ENCODE peak calls at places on chromosomes 7 and 10, in six cellular contexts. One of them, this sample, is unnamed.
A peak's percentile ranks its signal among the peaks of the same experiment; 100 is the strongest.

GRCh38 chr10:11875499-11876281 is 52.5 kb downstream of the PROSER2 start:
- DNase-seq in stomach: peak; percentile 96
- DNase-seq in heart right ventricle: peak; percentile 73
- DNase-seq in IMR-90: peak; percentile 87
- DNase-seq in keratinocyte: peak; percentile 87
- DNase-seq in upper lobe of right lung: peak; percentile 93
- DNase-seq in this sample: no peak

GRCh38 chr10:124043310-124044142 is 49.9 kb downstream of the CHST15 start:
- DNase-seq in upper lobe of right lung: no peak
- DNase-seq in IMR-90: no peak
- DNase-seq in stomach: no peak
- DNase-seq in heart right ventricle: no peak
- DNase-seq in keratinocyte: no peak
- DNase-seq in this sample: no peak

GRCh38 chr7:141158562-141158961 is 84.7 kb downstream of the TMEM178B start:
- DNase-seq in IMR-90: peak; percentile 94
- DNase-seq in heart right ventricle: no peak
- DNase-seq in stomach: no peak
- DNase-seq in keratinocyte: no peak
- DNase-seq in upper lobe of right lung: no peak
- DNase-seq in this sample: peak; percentile 90

GRCh38 chr7:2120841-2121830 is 111.6 kb downstream of the MAD1L1 start:
- DNase-seq in IMR-90: no peak
- DNase-seq in keratinocyte: no peak
- DNase-seq in upper lobe of right lung: no peak
- DNase-seq in stomach: peak; percentile 43
- DNase-seq in heart right ventricle: no peak
- DNase-seq in this sample: no peak

GRCh38 chr7:12028508-12028907 is 182.6 kb upstream of the TMEM106B start:
- DNase-seq in stomach: no peak
- DNase-seq in upper lobe of right lung: no peak
- DNase-seq in IMR-90: peak; percentile 64
- DNase-seq in keratinocyte: no peak
- DNase-seq in heart right ventricle: no peak
- DNase-seq in this sample: no peak

GRCh38 chr10:46094931-46095755 is 49.1 kb upstream of the MSMB start:
- DNase-seq in IMR-90: no peak
- DNase-seq in heart right ventricle: no peak
- DNase-seq in stomach: no peak
- DNase-seq in keratinocyte: no peak
- DNase-seq in upper lobe of right lung: no peak
- DNase-seq in this sample: peak; percentile 91

GRCh38 chr10:81179805-81180452 is 642.2 kb downstream of the SH2D4B start:
- DNase-seq in heart right ventricle: no peak
- DNase-seq in stomach: no peak
- DNase-seq in IMR-90: peak; percentile 2
- DNase-seq in keratinocyte: no peak
- DNase-seq in upper lobe of right lung: no peak
- DNase-seq in this sample: no peak

GRCh38 chr10:115761166-115761565 is 511.8 kb downstream of the GFRA1 start:
- DNase-seq in keratinocyte: no peak
- DNase-seq in stomach: no peak
- DNase-seq in heart right ventricle: no peak
- DNase-seq in IMR-90: no peak
- DNase-seq in upper lobe of right lung: no peak
- DNase-seq in this sample: no peak

GRCh38 chr10:103855424-103855823 is at the start of gene SH3PXD2A:
- DNase-seq in keratinocyte: no peak
- DNase-seq in upper lobe of right lung: peak; percentile 74
- DNase-seq in stomach: no peak
- DNase-seq in heart right ventricle: peak; percentile 58
- DNase-seq in IMR-90: no peak
- DNase-seq in this sample: no peak

GRCh38 chr7:50632561-50633413 is 67.6 kb upstream of the DDC start:
- DNase-seq in stomach: peak; percentile 62
- DNase-seq in keratinocyte: no peak
- DNase-seq in upper lobe of right lung: peak; percentile 66
- DNase-seq in heart right ventricle: no peak
- DNase-seq in IMR-90: peak; percentile 50
- DNase-seq in this sample: no peak

GRCh38 chr7:84207025-84207424 is 12.4 kb upstream of the SEMA3A start:
- DNase-seq in keratinocyte: no peak
- DNase-seq in IMR-90: no peak
- DNase-seq in stomach: no peak
- DNase-seq in upper lobe of right lung: no peak
- DNase-seq in heart right ventricle: no peak
- DNase-seq in this sample: no peak

GRCh38 chr10:110355922-110356627 is 51.4 kb upstream of the SMNDC1 start:
- DNase-seq in stomach: no peak
- DNase-seq in IMR-90: no peak
- DNase-seq in upper lobe of right lung: no peak
- DNase-seq in heart right ventricle: no peak
- DNase-seq in keratinocyte: no peak
- DNase-seq in this sample: no peak

GRCh38 chr10:78318305-78318704 is 284.6 kb downstream of the RPS24 start:
- DNase-seq in IMR-90: no peak
- DNase-seq in upper lobe of right lung: no peak
- DNase-seq in keratinocyte: no peak
- DNase-seq in stomach: no peak
- DNase-seq in heart right ventricle: no peak
- DNase-seq in this sample: peak; percentile 45

GRCh38 chr7:78020131-78020873 is 221.7 kb downstream of the PHTF2 start:
- DNase-seq in IMR-90: peak; percentile 91
- DNase-seq in keratinocyte: peak; percentile 17
- DNase-seq in heart right ventricle: no peak
- DNase-seq in upper lobe of right lung: no peak
- DNase-seq in stomach: peak; percentile 61
- DNase-seq in this sample: no peak

GRCh38 chr10:24483701-24484100 is 240.0 kb downstream of the ARHGAP21 start:
- DNase-seq in keratinocyte: peak; percentile 77
- DNase-seq in heart right ventricle: no peak
- DNase-seq in stomach: peak; percentile 81
- DNase-seq in upper lobe of right lung: peak; percentile 77
- DNase-seq in IMR-90: peak; percentile 28
- DNase-seq in this sample: no peak

GRCh38 chr10:87656431-87657072 is 3.1 kb upstream of the PAPSS2 start:
- DNase-seq in upper lobe of right lung: no peak
- DNase-seq in IMR-90: peak; percentile 52
- DNase-seq in stomach: no peak
- DNase-seq in heart right ventricle: no peak
- DNase-seq in keratinocyte: no peak
- DNase-seq in this sample: no peak

GRCh38 chr7:27202018-27202740 is 2.3 kb upstream of the HOXA13 start:
- DNase-seq in upper lobe of right lung: no peak
- DNase-seq in IMR-90: no peak
- DNase-seq in keratinocyte: no peak
- DNase-seq in heart right ventricle: no peak
- DNase-seq in stomach: no peak
- DNase-seq in this sample: no peak

GRCh38 chr7:27203964-27204594 is 4.2 kb upstream of the HOXA13 start:
- DNase-seq in keratinocyte: no peak
- DNase-seq in heart right ventricle: no peak
- DNase-seq in IMR-90: no peak
- DNase-seq in stomach: no peak
- DNase-seq in upper lobe of right lung: no peak
- DNase-seq in this sample: no peak

GRCh38 chr7:27204851-27205322 is 5.0 kb upstream of the HOXA13 start:
- DNase-seq in stomach: no peak
- DNase-seq in heart right ventricle: no peak
- DNase-seq in upper lobe of right lung: peak; percentile 64
- DNase-seq in keratinocyte: no peak
- DNase-seq in IMR-90: no peak
- DNase-seq in this sample: no peak

GRCh38 chr7:27202741-27203134 is 2.8 kb upstream of the HOXA13 start:
- DNase-seq in upper lobe of right lung: no peak
- DNase-seq in stomach: no peak
- DNase-seq in heart right ventricle: no peak
- DNase-seq in keratinocyte: no peak
- DNase-seq in IMR-90: no peak
- DNase-seq in this sample: no peak

GRCh38 chr7:27203378-27203953 is 3.6 kb upstream of the HOXA13 start:
- DNase-seq in IMR-90: no peak
- DNase-seq in upper lobe of right lung: no peak
- DNase-seq in heart right ventricle: no peak
- DNase-seq in keratinocyte: no peak
- DNase-seq in stomach: no peak
- DNase-seq in this sample: no peak
- H3K4me1 ChIP-seq in IMR-90: peaks cover 2% of the 10 kb centered on the region
- H3K4me1 ChIP-seq in upper lobe of right lung: peaks cover 24% of the 10 kb centered on the region
- H3K4me1 ChIP-seq in heart right ventricle: peaks cover 24% of the 10 kb centered on the region
- H3K4me1 ChIP-seq in keratinocyte: peaks cover 7% of the 10 kb centered on the region
- H3K4me1 ChIP-seq in stomach: peaks cover 39% of the 10 kb centered on the region
- H3K4me1 ChIP-seq in this sample: peaks cover 49% of the 10 kb centered on the region

GRCh38 chr10:114504769-114505579 is 100.7 kb upstream of the AFAP1L2 start:
- DNase-seq in heart right ventricle: no peak
- DNase-seq in upper lobe of right lung: no peak
- DNase-seq in keratinocyte: no peak
- DNase-seq in stomach: peak; percentile 61
- DNase-seq in IMR-90: peak; percentile 91
- DNase-seq in this sample: no peak
- H3K4me1 ChIP-seq in heart right ventricle: peaks cover 71% of the 10 kb centered on the region
- H3K4me1 ChIP-seq in upper lobe of right lung: peaks cover 43% of the 10 kb centered on the region
- H3K4me1 ChIP-seq in keratinocyte: peaks cover 30% of the 10 kb centered on the region
- H3K4me1 ChIP-seq in stomach: peaks cover 45% of the 10 kb centered on the region
- H3K4me1 ChIP-seq in IMR-90: peaks cover 2% of the 10 kb centered on the region
- H3K4me1 ChIP-seq in this sample: peaks cover 72% of the 10 kb centered on the region

GRCh38 chr10:43885842-43886241 is 237.2 kb upstream of the ZNF32 start:
- DNase-seq in heart right ventricle: no peak
- DNase-seq in keratinocyte: no peak
- DNase-seq in IMR-90: no peak
- DNase-seq in stomach: no peak
- DNase-seq in upper lobe of right lung: no peak
- DNase-seq in this sample: peak; percentile 26

GRCh38 chr10:43888551-43888950 is 239.9 kb upstream of the ZNF32 start:
- DNase-seq in stomach: no peak
- DNase-seq in upper lobe of right lung: no peak
- DNase-seq in heart right ventricle: no peak
- DNase-seq in IMR-90: peak; percentile 95
- DNase-seq in keratinocyte: no peak
- DNase-seq in this sample: no peak

GRCh38 chr10:43891241-43891640 is 242.6 kb upstream of the ZNF32 start:
- DNase-seq in stomach: no peak
- DNase-seq in heart right ventricle: no peak
- DNase-seq in upper lobe of right lung: no peak
- DNase-seq in IMR-90: no peak
- DNase-seq in keratinocyte: no peak
- DNase-seq in this sample: no peak

GRCh38 chr10:43892062-43892765 is 243.5 kb upstream of the ZNF32 start:
- DNase-seq in upper lobe of right lung: no peak
- DNase-seq in IMR-90: peak; percentile 50
- DNase-seq in keratinocyte: no peak
- DNase-seq in heart right ventricle: no peak
- DNase-seq in stomach: no peak
- DNase-seq in this sample: peak; percentile 90

DNA sequence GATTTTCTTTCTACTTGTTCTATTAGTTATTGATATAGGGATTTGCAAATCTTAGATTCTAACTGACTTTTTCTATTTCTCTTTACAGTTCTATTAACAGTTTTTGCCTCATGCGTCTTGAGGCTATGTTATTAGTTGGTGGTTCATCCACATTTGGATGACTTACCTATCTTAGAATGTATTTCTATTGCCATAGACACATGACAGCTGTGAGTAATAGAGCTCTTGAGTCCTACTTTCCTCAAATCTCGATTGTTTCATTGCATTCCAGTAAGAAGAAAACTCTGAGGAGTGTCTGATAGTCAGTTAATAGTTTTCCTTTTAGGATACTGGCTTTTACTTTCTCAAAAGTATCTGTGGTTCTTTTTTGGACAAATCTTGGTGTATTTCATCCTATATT is 241.4 kb upstream of the ZNF32 start:
- DNase-seq in IMR-90: peak; percentile 61
- DNase-seq in heart right ventricle: no peak
- DNase-seq in upper lobe of right lung: no peak
- DNase-seq in stomach: no peak
- DNase-seq in keratinocyte: no peak
- DNase-seq in this sample: no peak
- H3K4me1 ChIP-seq in IMR-90: peaks cover 16% of the 10 kb centered on the region
- H3K4me1 ChIP-seq in heart right ventricle: peaks cover 12% of the 10 kb centered on the region
- H3K4me1 ChIP-seq in upper lobe of right lung: no peaks in the 10 kb centered on the region
- H3K4me1 ChIP-seq in stomach: no peaks in the 10 kb centered on the region
- H3K4me1 ChIP-seq in keratinocyte: no peaks in the 10 kb centered on the region
- H3K4me1 ChIP-seq in this sample: peaks cover 4% of the 10 kb centered on the region

GRCh38 chr7:151689196-151689971 is 169.7 kb upstream of the RHEB start:
- DNase-seq in heart right ventricle: peak; percentile 62
- DNase-seq in upper lobe of right lung: no peak
- DNase-seq in keratinocyte: no peak
- DNase-seq in IMR-90: no peak
- DNase-seq in stomach: no peak
- DNase-seq in this sample: no peak

GRCh38 chr7:151691449-151691848 is 171.8 kb upstream of the RHEB start:
- DNase-seq in IMR-90: no peak
- DNase-seq in stomach: no peak
- DNase-seq in heart right ventricle: no peak
- DNase-seq in upper lobe of right lung: no peak
- DNase-seq in keratinocyte: no peak
- DNase-seq in this sample: no peak

GRCh38 chr7:151692721-151693120 is 173.0 kb upstream of the RHEB start:
- DNase-seq in keratinocyte: no peak
- DNase-seq in heart right ventricle: peak; percentile 49
- DNase-seq in IMR-90: no peak
- DNase-seq in upper lobe of right lung: no peak
- DNase-seq in stomach: no peak
- DNase-seq in this sample: no peak

GRCh38 chr7:151688236-151688780 is 168.6 kb upstream of the RHEB start:
- DNase-seq in keratinocyte: no peak
- DNase-seq in IMR-90: no peak
- DNase-seq in upper lobe of right lung: no peak
- DNase-seq in heart right ventricle: no peak
- DNase-seq in stomach: no peak
- DNase-seq in this sample: no peak

GRCh38 chr7:151690597-151690996 is 170.9 kb upstream of the RHEB start:
- DNase-seq in keratinocyte: no peak
- DNase-seq in IMR-90: peak; percentile 77
- DNase-seq in stomach: no peak
- DNase-seq in upper lobe of right lung: no peak
- DNase-seq in heart right ventricle: no peak
- DNase-seq in this sample: no peak
- H3K4me1 ChIP-seq in keratinocyte: peaks cover 47% of the 10 kb centered on the region
- H3K4me1 ChIP-seq in IMR-90: peaks cover 30% of the 10 kb centered on the region
- H3K4me1 ChIP-seq in stomach: peaks cover 16% of the 10 kb centered on the region
- H3K4me1 ChIP-seq in upper lobe of right lung: peaks cover 27% of the 10 kb centered on the region
- H3K4me1 ChIP-seq in heart right ventricle: peaks cover 82% of the 10 kb centered on the region
- H3K4me1 ChIP-seq in this sample: peaks cover 62% of the 10 kb centered on the region

GRCh38 chr7:130922206-130923112 is 188.5 kb upstream of the KLF14 start:
- DNase-seq in stomach: no peak
- DNase-seq in heart right ventricle: no peak
- DNase-seq in keratinocyte: no peak
- DNase-seq in upper lobe of right lung: no peak
- DNase-seq in IMR-90: no peak
- DNase-seq in this sample: peak; percentile 78
- H3K4me1 ChIP-seq in stomach: peaks cover 47% of the 10 kb centered on the region
- H3K4me1 ChIP-seq in heart right ventricle: peaks cover 63% of the 10 kb centered on the region
- H3K4me1 ChIP-seq in keratinocyte: peaks cover 30% of the 10 kb centered on the region
- H3K4me1 ChIP-seq in upper lobe of right lung: peaks cover 45% of the 10 kb centered on the region
- H3K4me1 ChIP-seq in IMR-90: peaks cover 39% of the 10 kb centered on the region
- H3K4me1 ChIP-seq in this sample: peaks cover 91% of the 10 kb centered on the region

GRCh38 chr10:66222462-66223046 is 703.3 kb upstream of the LRRTM3 start:
- DNase-seq in stomach: no peak
- DNase-seq in IMR-90: no peak
- DNase-seq in heart right ventricle: no peak
- DNase-seq in upper lobe of right lung: no peak
- DNase-seq in keratinocyte: no peak
- DNase-seq in this sample: no peak
- H3K4me1 ChIP-seq in stomach: no peaks in the 10 kb centered on the region
- H3K4me1 ChIP-seq in IMR-90: no peaks in the 10 kb centered on the region
- H3K4me1 ChIP-seq in heart right ventricle: no peaks in the 10 kb centered on the region
- H3K4me1 ChIP-seq in upper lobe of right lung: no peaks in the 10 kb centered on the region
- H3K4me1 ChIP-seq in keratinocyte: no peaks in the 10 kb centered on the region
- H3K4me1 ChIP-seq in this sample: no peaks in the 10 kb centered on the region